ENCODE peak calls at places on chromosomes 5 and 9, in eight cellular contexts. Q is choroid plexus epithelial cell, F is GM12891, O is heart left ventricle, I is H7, P is uterus, D is mesenteric fat pad, W is foreskin fibroblast. A is an unnamed sample.

GRCh38 chr5:154757647-154758406 is 2.6 kb downstream of the LARP1 start:
- DNase-seq in Q (no peak), P (no peak), O (no peak), W (peak; percentile 55), F (no peak), I (no peak), D (no peak), A (no peak)

GRCh38 chr5:150763023-150763793 is 4.4 kb upstream of the DCTN4 start:
- DNase-seq in W (peak; percentile 83), O (peak; percentile 73), D (no peak), P (peak; percentile 78), F (no peak), Q (peak; percentile 98), I (no peak), A (no peak)

GRCh38 chr9:97053717-97054116 is 14.8 kb upstream of the CTSV start:
- DNase-seq in Q (no peak), O (no peak), P (no peak), I (no peak), D (no peak), W (no peak), F (no peak), A (no peak)

GRCh38 chr9:81826541-81826906 is 101.7 kb upstream of the SPATA31D4 start:
- DNase-seq in W (peak; percentile 45), Q (no peak), O (peak; percentile 76), D (no peak), P (no peak), I (no peak), F (no peak), A (no peak)

GRCh38 chr5:175378444-175379028 is 65.4 kb downstream of the DRD1 start:
- DNase-seq in P (no peak), D (no peak), F (no peak), Q (no peak), I (no peak), W (no peak), O (no peak), A (no peak)

GRCh38 chr9:123637940-123638634 is 282.1 kb downstream of the CRB2 start:
- DNase-seq in W (no peak), Q (peak; percentile 12), O (no peak), F (no peak), I (no peak), D (no peak), P (no peak), A (no peak)

GRCh38 chr5:181088289-181088688 is 42.7 kb downstream of the OR2V1 start:
- DNase-seq in I (peak; percentile 59), P (no peak), F (peak; percentile 26), D (no peak), O (no peak), Q (peak; percentile 11), W (peak; percentile 25), A (no peak)

GRCh38 chr5:153802419-153802818 is 236.3 kb downstream of the FAM114A2 start:
- DNase-seq in D (no peak), Q (no peak), F (no peak), P (no peak), W (no peak), I (no peak), O (no peak), A (no peak)

GRCh38 chr9:69171049-69171448 is 3.0 kb upstream of the TJP2 start:
- DNase-seq in P (no peak), Q (peak; percentile 49), O (peak; percentile 32), W (no peak), D (no peak), I (no peak), F (no peak), A (no peak)

GRCh38 chr5:141513627-141514329 is 24.9 kb downstream of the PCDHGC5 start:
- DNase-seq in I (peak; percentile 86), O (peak; percentile 78), P (peak; percentile 88), W (peak; percentile 93), D (no peak), Q (peak; percentile 90), F (no peak), A (peak; percentile 94)

GRCh38 chr9:137295313-137296213 is 6.5 kb downstream of the NRARP start:
- DNase-seq in I (peak; percentile 98), W (peak; percentile 60), O (peak; percentile 28), F (peak; percentile 91), P (no peak), D (no peak), Q (peak; percentile 17), A (no peak)

GRCh38 chr9:110197330-110198187 is 10.4 kb downstream of the C9orf152 start:
- DNase-seq in D (no peak), F (no peak), I (peak; percentile 29), O (no peak), P (no peak), W (peak; percentile 64), Q (no peak), A (no peak)

GRCh38 chr5:34531736-34532135 is 124.4 kb upstream of the RAI14 start:
- DNase-seq in Q (peak; percentile 86), W (peak; percentile 45), P (no peak), I (no peak), O (no peak), D (no peak), F (no peak), A (no peak)

GRCh38 chr5:151648988-151649387 is 37.7 kb downstream of the SPARC start:
- DNase-seq in P (no peak), D (no peak), F (no peak), I (no peak), Q (no peak), W (no peak), O (no peak), A (no peak)

GRCh38 chr5:114360816-114361723 is 800 bp upstream of the KCNN2 start:
- DNase-seq in O (peak; percentile 37), I (peak; percentile 90), Q (no peak), F (peak; percentile 45), W (peak; percentile 54), P (peak; percentile 16), D (no peak), A (no peak)

GRCh38 chr5:6253846-6254245 is 124.5 kb downstream of the MED10 start:
- DNase-seq in F (no peak), Q (no peak), O (no peak), P (no peak), W (no peak), D (no peak), I (no peak), A (no peak)

GRCh38 chr9:126495411-126496180 is 118.1 kb upstream of the LMX1B start:
- DNase-seq in P (no peak), Q (no peak), D (no peak), F (no peak), I (no peak), O (no peak), W (no peak), A (no peak)

GRCh38 chr9:117546894-117547293 is 132.0 kb upstream of the ASTN2 start:
- DNase-seq in Q (no peak), O (no peak), I (peak; percentile 44), W (no peak), F (no peak), D (no peak), P (no peak), A (no peak)

GRCh38 chr9:116207371-116208111 is 54.0 kb downstream of the PAPPA start:
- DNase-seq in I (no peak), D (no peak), Q (no peak), O (no peak), F (no peak), P (no peak), W (no peak), A (no peak)

GRCh38 chr5:64973226-64973625 is 204.5 kb downstream of the CWC27 start:
- DNase-seq in I (no peak), F (no peak), P (no peak), O (no peak), W (no peak), Q (no peak), D (no peak), A (no peak)

GRCh38 chr9:20376042-20376441 is 246.3 kb downstream of the MLLT3 start:
- DNase-seq in O (no peak), Q (no peak), F (no peak), D (no peak), W (no peak), P (no peak), I (no peak), A (no peak)

GRCh38 chr5:150469718-150470470 is 20.4 kb upstream of the RPS14 start:
- DNase-seq in Q (peak; percentile 98), D (no peak), P (no peak), O (no peak), I (no peak), W (peak; percentile 96), F (no peak), A (no peak)

GRCh38 chr5:14580037-14581034 is 1.3 kb upstream of the OTULINL start:
- DNase-seq in Q (no peak), I (no peak), O (no peak), P (no peak), F (no peak), W (peak; percentile 81), D (no peak), A (no peak)

GRCh38 chr9:744790-745456 is 96.6 kb upstream of the DMRT1 start:
- DNase-seq in D (no peak), I (no peak), O (peak; percentile 91), F (no peak), P (peak; percentile 75), Q (peak; percentile 11), W (no peak), A (no peak)

GRCh38 chr5:97400537-97400936 is 217.5 kb upstream of the RIOK2 start:
- DNase-seq in Q (no peak), F (no peak), D (no peak), W (no peak), P (no peak), I (peak; percentile 53), O (no peak), A (no peak)

GRCh38 chr9:35962126-35962906 is 4.4 kb upstream of the OR2S2 start:
- DNase-seq in P (peak; percentile 46), W (peak; percentile 75), F (no peak), Q (peak; percentile 33), D (no peak), I (peak; percentile 76), O (peak; percentile 70), A (no peak)

GRCh38 chr9:105330201-105330600 is 85.8 kb downstream of the SLC44A1 start:
- DNase-seq in O (no peak), W (peak; percentile 45), P (no peak), I (no peak), Q (no peak), F (no peak), D (no peak), A (no peak)

GRCh38 chr9:129109952-129110739 is 447 bp downstream of the CRAT start:
- DNase-seq in F (no peak), P (peak; percentile 44), O (peak; percentile 59), I (peak; percentile 86), D (no peak), Q (no peak), W (peak; percentile 60), A (no peak)

GRCh38 chr9:21570643-21571275 is 88.6 kb upstream of the IFNE start:
- DNase-seq in Q (no peak), O (no peak), F (no peak), D (no peak), I (no peak), W (no peak), P (no peak), A (no peak)

GRCh38 chr5:148740966-148741742 is 85.3 kb upstream of the ADRB2 start:
- DNase-seq in F (no peak), O (no peak), I (peak; percentile 18), P (no peak), Q (peak; percentile 83), W (peak; percentile 87), D (no peak), A (no peak)

GRCh38 chr5:148979104-148979723 is 83.6 kb downstream of the SH3TC2 start:
- DNase-seq in P (no peak), Q (no peak), D (no peak), O (peak; percentile 72), I (no peak), F (no peak), W (peak; percentile 33), A (no peak)

GRCh38 chr5:35862126-35862525 is 5.4 kb downstream of the IL7R start:
- DNase-seq in O (no peak), Q (no peak), P (no peak), D (no peak), I (no peak), F (no peak), W (no peak), A (no peak)

GRCh38 chr5:27125856-27126255 is 87.5 kb upstream of the CDH9 start:
- DNase-seq in Q (peak; percentile 69), O (no peak), I (no peak), W (no peak), D (no peak), P (no peak), F (no peak), A (no peak)

GRCh38 chr5:1723957-1724821 is 75.4 kb downstream of the MRPL36 start:
- DNase-seq in F (peak; percentile 1), W (no peak), I (peak; percentile 28), P (no peak), O (no peak), Q (no peak), D (peak; percentile 69), A (peak; percentile 43)

A was measured in vagina.